ENCODE peak calls at places on chromosomes 13 and 19, in nine cellular contexts. T is RWPE1, L is OCI-LY7, F is GM23338, X is SK-N-SH, W is heart left ventricle, Q is tibial nerve, M is transverse colon, B is progenitor cell of endocrine pancreas. P is an unnamed sample.

GRCh38 chr19:53212703-53213320 is 19.7 kb upstream of the ZNF665 start:
- DNase-seq in Q (no peak), L (no peak), B (no peak), T (no peak), X (no peak), W (no peak), F (no peak), M (no peak), P (no peak)

GRCh38 chr13:86155756-86156155 is 356.5 kb upstream of the SLITRK6 start:
- DNase-seq in T (no peak), M (no peak), L (no peak), X (no peak), W (no peak), F (peak), B (no peak), Q (no peak), P (no peak)

GRCh38 chr13:109785141-109785891 is 1.1 kb downstream of the IRS2 start:
- DNase-seq in Q (no peak), X (peak), F (peak), L (no peak), M (peak), W (peak), T (no peak), B (peak), P (peak)

GRCh38 chr13:39779337-39780270 is 124.1 kb downstream of the COG6 start:
- DNase-seq in F (no peak), X (no peak), W (no peak), L (no peak), M (no peak), T (no peak), Q (no peak), B (no peak), P (no peak)

GRCh38 chr13:66365101-66365500 is 865.0 kb downstream of the PCDH9 start:
- DNase-seq in F (no peak), L (no peak), Q (no peak), X (no peak), W (no peak), B (no peak), M (no peak), T (no peak), P (no peak)

GRCh38 chr13:32427852-32428580 is at the start of gene N4BP2L1:
- DNase-seq in X (peak), B (peak), F (peak), L (peak), Q (peak), M (peak), T (no peak), W (peak), P (peak)

GRCh38 chr19:23957660-23958281 is 43.1 kb downstream of the ZNF726 start:
- DNase-seq in X (no peak), F (no peak), B (no peak), Q (no peak), T (peak), L (no peak), W (no peak), M (peak), P (no peak)

GRCh38 chr19:16623066-16623465 is 4.9 kb downstream of the MED26 start:
- DNase-seq in W (no peak), Q (no peak), T (no peak), F (no peak), M (no peak), X (no peak), L (no peak), B (no peak), P (no peak)

GRCh38 chr13:60654405-60654804 is 257.4 kb downstream of the TDRD3 start:
- DNase-seq in T (peak), B (no peak), M (no peak), W (no peak), X (no peak), L (no peak), Q (no peak), F (peak), P (no peak)

GRCh38 chr13:73938375-73939070 is 195.7 kb downstream of the KLF12 start:
- DNase-seq in Q (no peak), B (no peak), F (no peak), T (peak), L (no peak), X (no peak), M (no peak), W (no peak), P (no peak)

GRCh38 chr13:20672772-20673171 is 30.7 kb upstream of the IL17D start:
- DNase-seq in Q (no peak), B (no peak), F (no peak), X (no peak), W (no peak), T (no peak), M (no peak), L (no peak), P (no peak)

GRCh38 chr13:51995677-51996551 is 15.3 kb downstream of the ATP7B start:
- DNase-seq in L (no peak), W (no peak), X (no peak), B (no peak), Q (no peak), T (no peak), F (peak), M (peak), P (no peak)

GRCh38 chr19:15431396-15432017 is 12.7 kb upstream of the AKAP8L start:
- DNase-seq in W (no peak), M (no peak), X (no peak), F (no peak), T (no peak), Q (no peak), B (no peak), L (no peak), P (no peak)

GRCh38 chr13:110625771-110626321 is 10.5 kb downstream of the NAXD start:
- DNase-seq in B (no peak), W (no peak), F (no peak), Q (no peak), M (peak), L (no peak), X (no peak), T (no peak), P (no peak)

GRCh38 chr19:43505941-43506340 is 1.4 kb upstream of the PHLDB3 start:
- DNase-seq in B (no peak), X (no peak), Q (no peak), T (no peak), L (no peak), M (no peak), F (no peak), W (no peak), P (no peak)

GRCh38 chr13:75960538-75960994 is 324.4 kb downstream of the LMO7 start:
- DNase-seq in T (no peak), M (no peak), Q (no peak), B (no peak), W (no peak), F (no peak), L (no peak), X (no peak), P (no peak)

GRCh38 chr13:37645181-37645580 is 46.6 kb upstream of the POSTN start:
- DNase-seq in Q (no peak), F (peak), X (no peak), L (no peak), M (no peak), W (no peak), B (no peak), T (no peak), P (no peak)

GRCh38 chr19:17326595-17326966 is 8.1 kb downstream of the ANO8 start:
- DNase-seq in X (no peak), F (peak), B (no peak), M (no peak), L (no peak), T (peak), W (no peak), Q (no peak), P (no peak)

GRCh38 chr19:18298601-18299000 is 17.2 kb upstream of the JUND start:
- DNase-seq in F (no peak), M (no peak), B (no peak), W (no peak), X (no peak), L (no peak), T (no peak), Q (no peak), P (no peak)

GRCh38 chr13:45503658-45504057 is 38.9 kb downstream of the COG3 start:
- DNase-seq in X (no peak), T (no peak), W (no peak), F (no peak), L (no peak), Q (no peak), B (no peak), M (no peak), P (no peak)
- TF ChIP-seq CTCF in X (no peak), T (no peak), W (no peak), F (no peak), L (no peak), Q (no peak), B (no peak), M (no peak), P (no peak)

GRCh38 chr19:4690362-4690761 is 20.2 kb upstream of the MYDGF start:
- DNase-seq in M (no peak), Q (no peak), W (no peak), F (no peak), T (no peak), L (no peak), B (no peak), X (no peak), P (no peak)
- TF ChIP-seq CTCF in M (no peak), Q (no peak), W (no peak), F (no peak), T (no peak), L (no peak), B (no peak), X (no peak), P (no peak)

DNA sequence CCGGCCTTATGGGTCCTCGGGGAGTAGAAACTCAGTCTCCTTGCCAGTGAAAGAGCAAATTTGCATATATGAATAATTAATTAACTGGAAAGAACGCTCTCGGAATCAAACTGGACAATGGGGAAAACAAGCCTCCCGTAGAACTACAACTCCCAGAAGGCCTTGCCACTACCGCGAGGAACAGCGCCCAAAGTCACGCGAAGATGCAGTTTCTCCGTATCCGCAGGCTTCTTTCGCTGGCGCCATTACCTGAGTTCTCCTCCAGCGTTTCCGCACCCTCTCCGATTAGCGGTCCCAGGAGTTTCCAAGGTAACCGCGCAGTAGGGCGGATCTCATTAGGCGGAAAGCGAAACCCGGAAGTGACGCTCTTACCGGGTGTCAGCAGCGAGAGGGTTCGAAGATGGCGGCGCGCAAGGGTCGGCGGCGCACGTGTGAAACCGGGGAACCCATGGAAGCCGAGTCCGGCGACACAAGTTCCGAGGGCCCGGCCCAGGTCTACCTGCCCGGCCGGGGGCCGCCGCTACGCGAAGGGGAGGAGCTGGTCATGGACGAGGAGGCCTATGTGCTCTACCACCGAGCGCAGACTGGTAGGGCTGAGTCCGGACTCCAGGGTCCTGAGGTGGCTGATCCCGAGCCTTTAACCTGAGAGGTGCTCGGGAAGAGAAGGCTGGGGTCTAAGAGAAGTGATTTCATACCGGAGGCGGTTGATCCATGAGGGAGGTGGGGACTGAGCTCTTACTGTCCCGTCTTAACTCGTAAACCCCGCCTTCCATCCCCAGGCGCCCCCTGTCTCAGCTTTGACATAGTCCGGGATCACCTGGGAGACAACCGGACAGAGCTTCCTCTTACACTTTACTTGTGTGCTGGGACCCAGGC is at the start of gene GRWD1:
- DNase-seq in M (peak), W (peak), T (peak), Q (peak), X (peak), B (peak), F (peak), L (peak), P (peak)
- TF ChIP-seq CTCF in M (no peak), W (no peak), T (peak), Q (no peak), X (peak), B (no peak), F (peak), L (peak), P (no peak)

DNA sequence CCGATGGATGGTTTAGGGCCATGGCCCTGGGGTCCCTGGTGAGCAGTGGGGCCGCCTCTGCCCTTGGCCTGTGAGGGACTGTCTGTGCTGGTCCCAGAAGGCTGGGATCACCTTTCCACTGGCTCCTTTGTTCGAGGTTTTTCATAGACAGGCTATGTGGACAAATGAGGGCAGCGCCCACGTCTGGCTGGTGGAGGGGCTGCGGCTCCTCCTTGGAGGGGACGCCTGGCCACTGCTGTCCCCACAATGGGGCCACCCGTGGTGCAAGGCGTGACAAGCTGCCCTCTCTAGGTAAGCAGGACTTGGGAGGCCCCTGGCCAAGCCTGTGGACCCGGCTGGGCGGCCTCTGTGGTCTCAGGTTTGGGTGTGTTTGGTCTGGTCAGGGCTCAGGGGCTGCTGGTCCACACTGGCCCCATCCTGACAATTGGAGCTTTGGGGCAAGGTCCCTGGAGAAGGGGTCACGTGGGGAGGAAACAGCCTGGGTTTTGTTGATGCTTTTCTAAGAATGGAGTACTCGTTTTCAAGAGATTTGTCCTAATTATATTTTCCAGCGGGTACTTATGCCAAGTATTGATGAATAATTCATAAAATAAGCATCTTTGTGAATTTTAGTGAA is 33.3 kb downstream of the MCF2L start:
- DNase-seq in X (peak), B (no peak), L (no peak), F (peak), Q (no peak), W (no peak), T (no peak), M (peak), P (no peak)
- TF ChIP-seq CTCF in X (peak), B (peak), L (no peak), F (peak), Q (no peak), W (peak), T (no peak), M (no peak), P (peak)

GRCh38 chr19:41701401-41702075 is 6.9 kb upstream of the CEACAM5 start:
- DNase-seq in F (peak), X (no peak), M (peak), B (no peak), T (no peak), Q (no peak), L (peak), W (peak), P (no peak)
- TF ChIP-seq CTCF in F (peak), X (peak), M (peak), B (no peak), T (no peak), Q (no peak), L (peak), W (no peak), P (no peak)

GRCh38 chr13:78317030-78317429 is 286.3 kb downstream of the POU4F1 start:
- DNase-seq in M (no peak), Q (no peak), T (peak), W (no peak), F (peak), L (no peak), B (no peak), X (peak), P (no peak)
- TF ChIP-seq CTCF in M (peak), Q (peak), T (peak), W (peak), F (peak), L (no peak), B (peak), X (peak), P (no peak)